ENCODE peak calls at places on chromosomes 13 and 19, in seven cellular contexts. W is stimulated activated CD8-positive, alpha-beta memory T cell treated with anti-CD3 and anti-CD28 coated beads, Interleukin-15, amount 100 ng/mL, for 1 hour; Q is NCI-H69; V is RCC 7860; E is activated T-cell treated with anti-CD3 and anti-CD28 coated beads for 1 hour; X is Calu3; Y is neural crest cell. O is an unnamed sample.

GRCh38 chr19:18254546-18255500 is 19.4 kb downstream of the IQCN start:
- DNase-seq in W (no peak), Q (peak), V (no peak), E (no peak), X (peak), Y (no peak), O (no peak)

GRCh38 chr19:15371786-15372380 is 7.7 kb downstream of the AKAP8 start:
- DNase-seq in W (no peak), Q (no peak), V (no peak), E (no peak), X (no peak), Y (no peak), O (no peak)

GRCh38 chr13:40208517-40208916 is 457.9 kb downstream of the FOXO1 start:
- DNase-seq in W (no peak), Q (no peak), V (no peak), E (no peak), X (no peak), Y (no peak), O (no peak)

GRCh38 chr19:50891253-50891625 is 18.0 kb downstream of the KLK2 start:
- DNase-seq in W (no peak), Q (no peak), V (no peak), E (no peak), X (no peak), Y (no peak), O (no peak)

GRCh38 chr19:49549045-49549444 is 21.2 kb downstream of the RCN3 start:
- DNase-seq in W (no peak), Q (no peak), V (no peak), E (no peak), X (no peak), Y (no peak), O (no peak)

GRCh38 chr19:3098141-3098514 is 4.0 kb downstream of the GNA11 start:
- DNase-seq in W (no peak), Q (no peak), V (no peak), E (no peak), X (no peak), Y (no peak), O (no peak)

GRCh38 chr19:51142119-51142518 is at the start of gene SIGLEC7:
- DNase-seq in W (no peak), Q (no peak), V (no peak), E (no peak), X (no peak), Y (no peak), O (no peak)

GRCh38 chr13:40813662-40814454 is 24.4 kb downstream of the SLC25A15 start:
- DNase-seq in W (no peak), Q (peak), V (peak), E (no peak), X (no peak), Y (no peak), O (no peak)

GRCh38 chr13:73268306-73268705 is 209.5 kb downstream of the KLF5 start:
- DNase-seq in W (no peak), Q (peak), V (no peak), E (no peak), X (no peak), Y (no peak), O (no peak)